ENCODE peak calls at places on chromosome 5, in six cellular contexts. H is CD8-positive, alpha-beta memory T cell; M is H7; A is astrocyte of the spinal cord; F is lower leg skin; Z is fibroblast of the aortic adventitia. X is an unnamed sample.

GRCh38 chr5:92560698-92561361 is 1020.2 kb downstream of the NR2F1-AS1 start:
- DNase-seq in H (no peak), M (no peak), A (peak), F (no peak), Z (peak), X (peak)

GRCh38 chr5:5126444-5126843 is 13.7 kb upstream of the ADAMTS16 start:
- DNase-seq in H (no peak), M (no peak), A (peak), F (no peak), Z (peak), X (no peak)

GRCh38 chr5:122252319-122252718 is 59.7 kb upstream of the SNCAIP start:
- DNase-seq in H (no peak), M (no peak), A (no peak), F (no peak), Z (no peak), X (no peak)

GRCh38 chr5:170232786-170233185 is at the start of gene C5orf58:
- DNase-seq in H (no peak), M (peak), A (no peak), F (no peak), Z (no peak), X (no peak)

GRCh38 chr5:179907570-179908324 is at the start of gene TBC1D9B:
- DNase-seq in H (peak), M (peak), A (peak), F (peak), Z (peak), X (no peak)

GRCh38 chr5:71938886-71939285 is 168.4 kb upstream of the MAP1B start:
- DNase-seq in H (no peak), M (peak), A (peak), F (no peak), Z (no peak), X (no peak)

GRCh38 chr5:76771705-76772405 is 47.0 kb upstream of the F2RL1 start:
- DNase-seq in H (no peak), M (no peak), A (no peak), F (no peak), Z (peak), X (no peak)

GRCh38 chr5:179224741-179225140 is 120.5 kb downstream of the ADAMTS2 start:
- DNase-seq in H (no peak), M (no peak), A (no peak), F (no peak), Z (no peak), X (no peak)

GRCh38 chr5:39439582-39439981 is 14.8 kb upstream of the DAB2 start:
- DNase-seq in H (no peak), M (no peak), A (no peak), F (no peak), Z (no peak), X (no peak)

GRCh38 chr5:71782393-71782770 is 63.3 kb downstream of the CARTPT start:
- DNase-seq in H (no peak), M (no peak), A (no peak), F (no peak), Z (no peak), X (no peak)

GRCh38 chr5:158777647-158778368 is 321.9 kb downstream of the EBF1 start:
- DNase-seq in H (no peak), M (no peak), A (no peak), F (no peak), Z (peak), X (no peak)

GRCh38 chr5:55063899-55064298 is 38.5 kb upstream of the GZMA start:
- DNase-seq in H (no peak), M (no peak), A (peak), F (no peak), Z (peak), X (no peak)

GRCh38 chr5:71663166-71663565 is 55.9 kb upstream of the CARTPT start:
- DNase-seq in H (no peak), M (no peak), A (no peak), F (no peak), Z (no peak), X (no peak)

GRCh38 chr5:93385665-93386064 is 195.4 kb downstream of the NR2F1-AS1 start:
- DNase-seq in H (no peak), M (no peak), A (peak), F (no peak), Z (peak), X (peak)

GRCh38 chr5:78377056-78377717 is 16.8 kb downstream of the SCAMP1 start:
- DNase-seq in H (no peak), M (no peak), A (peak), F (no peak), Z (peak), X (no peak)

GRCh38 chr5:37133939-37134338 is 115.2 kb downstream of the CPLANE1 start:
- DNase-seq in H (no peak), M (no peak), A (peak), F (no peak), Z (peak), X (peak)

GRCh38 chr5:169302046-169302445 is 1.1 kb upstream of the SLIT3 start:
- DNase-seq in H (no peak), M (no peak), A (peak), F (no peak), Z (no peak), X (no peak)

GRCh38 chr5:100840364-100840763 is 62.7 kb downstream of the ST8SIA4 start:
- DNase-seq in H (no peak), M (no peak), A (peak), F (no peak), Z (peak), X (no peak)

GRCh38 chr5:74334434-74335364 is 305.8 kb downstream of the ENC1 start:
- DNase-seq in H (no peak), M (no peak), A (no peak), F (no peak), Z (no peak), X (no peak)

GRCh38 chr5:123599171-123599570 is 87.2 kb downstream of the CSNK1G3 start:
- DNase-seq in H (no peak), M (no peak), A (no peak), F (no peak), Z (peak), X (no peak)

DNA sequence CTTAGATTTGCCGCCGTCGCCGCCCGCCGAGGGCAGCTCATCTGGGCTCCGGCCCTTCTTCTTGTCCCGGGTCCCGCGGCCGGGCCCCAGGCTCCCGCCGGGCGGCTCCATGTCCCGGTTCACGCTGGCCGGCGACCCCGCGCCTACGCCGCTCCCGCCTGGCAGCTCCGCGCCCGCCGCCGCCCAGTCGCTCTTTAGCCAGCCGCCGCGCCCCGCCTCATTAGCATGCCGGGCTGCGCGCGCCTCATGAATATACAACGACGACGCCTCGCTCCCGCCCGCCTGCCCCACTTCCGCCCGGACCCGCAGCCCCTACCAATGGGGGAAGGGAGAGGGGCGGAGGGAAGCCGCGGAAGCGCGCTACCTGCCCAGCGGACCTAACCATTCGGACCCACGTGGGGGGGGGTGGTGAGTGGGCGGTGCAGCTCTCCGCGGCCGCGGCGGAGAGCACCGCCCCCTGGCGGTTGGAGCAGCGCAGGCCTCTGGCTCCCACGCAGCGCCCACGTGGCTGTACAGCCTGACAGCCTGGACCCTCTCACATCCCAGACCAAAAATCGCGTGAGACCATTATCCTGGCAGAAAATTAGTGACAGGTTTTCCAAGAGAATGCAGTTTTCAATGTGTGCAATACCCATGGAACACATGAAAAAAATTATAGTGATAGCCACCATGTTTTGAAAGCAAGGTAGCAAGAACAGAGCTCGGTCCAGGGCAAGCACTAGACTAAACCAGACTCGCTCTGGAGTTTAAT is at the start of gene DIAPH1:
- DNase-seq in H (peak), M (peak), A (peak), F (peak), Z (peak), X (peak)
- H3K4me3 ChIP-seq in H (peak), M (peak), A (peak), F (peak), Z (peak), X (peak)

GRCh38 chr5:7394889-7395431 is 978 bp upstream of the ADCY2 start:
- DNase-seq in H (no peak), M (peak), A (no peak), F (no peak), Z (no peak), X (no peak)
- H3K4me3 ChIP-seq in H (no peak), M (peak), A (no peak), F (no peak), Z (no peak), X (peak)

GRCh38 chr5:143354025-143354424 is 49.5 kb downstream of the NR3C1 start:
- DNase-seq in H (peak), M (no peak), A (peak), F (no peak), Z (peak), X (peak)

GRCh38 chr5:143352691-143353090 is 50.8 kb downstream of the NR3C1 start:
- DNase-seq in H (peak), M (no peak), A (no peak), F (no peak), Z (no peak), X (no peak)

GRCh38 chr5:143356855-143357254 is 46.6 kb downstream of the NR3C1 start:
- DNase-seq in H (no peak), M (no peak), A (no peak), F (no peak), Z (no peak), X (no peak)

GRCh38 chr5:143359869-143360268 is 43.6 kb downstream of the NR3C1 start:
- DNase-seq in H (no peak), M (no peak), A (no peak), F (no peak), Z (no peak), X (no peak)

DNA sequence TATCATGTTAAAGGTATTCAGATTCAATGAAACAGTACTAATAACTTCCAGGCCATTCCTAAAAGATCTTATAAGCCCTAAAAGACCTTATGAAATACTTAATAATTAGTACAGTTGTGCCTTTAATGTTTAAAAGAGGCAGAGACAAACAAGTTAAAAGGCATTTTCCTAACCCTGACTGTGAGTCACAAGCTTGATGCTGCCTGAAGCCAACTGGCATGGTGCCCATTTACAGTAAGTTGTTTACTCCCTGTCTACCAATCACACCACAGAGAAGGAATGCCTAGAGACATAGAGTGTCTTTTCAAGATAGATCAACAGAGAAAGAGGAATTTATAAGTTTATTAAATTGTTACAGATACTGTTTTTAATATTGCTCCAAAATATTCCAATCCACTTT is 47.8 kb downstream of the NR3C1 start:
- DNase-seq in H (peak), M (no peak), A (peak), F (peak), Z (peak), X (peak)
- H3K4me3 ChIP-seq in H (no peak), M (no peak), A (no peak), F (no peak), Z (no peak), X (no peak)

GRCh38 chr5:126811515-126812198 is 34.7 kb downstream of the LMNB1 start:
- DNase-seq in H (peak), M (no peak), A (peak), F (no peak), Z (peak), X (peak)

GRCh38 chr5:126809932-126810331 is 33.0 kb downstream of the LMNB1 start:
- DNase-seq in H (no peak), M (no peak), A (no peak), F (no peak), Z (no peak), X (no peak)

GRCh38 chr5:126810983-126811382 is 34.0 kb downstream of the LMNB1 start:
- DNase-seq in H (no peak), M (no peak), A (no peak), F (no peak), Z (no peak), X (no peak)

GRCh38 chr5:126805108-126805507 is 28.2 kb downstream of the LMNB1 start:
- DNase-seq in H (no peak), M (no peak), A (peak), F (no peak), Z (peak), X (peak)

GRCh38 chr5:126808619-126809018 is 31.7 kb downstream of the LMNB1 start:
- DNase-seq in H (peak), M (no peak), A (peak), F (no peak), Z (peak), X (peak)
- H3K4me3 ChIP-seq in H (no peak), M (no peak), A (no peak), F (no peak), Z (no peak), X (no peak)

GRCh38 chr5:177448244-177448950 is 1.8 kb downstream of the PRR7 start:
- DNase-seq in H (no peak), M (no peak), A (no peak), F (no peak), Z (no peak), X (no peak)
- H3K4me3 ChIP-seq in H (no peak), M (no peak), A (no peak), F (no peak), Z (no peak), X (peak)

X was measured in astrocyte of the cerebellum.